ENCODE peak calls at places on chromosome 22, in ten cellular contexts. One of them, this sample, is unnamed.

GRCh38 chr22:29521526-29521925 is 32.0 kb downstream of the THOC5 start:
- DNase-seq in epithelial cell of proximal tubule: no peak
- DNase-seq in nephron progenitor cell: no peak
- DNase-seq in HCT116: no peak
- DNase-seq in type B pancreatic cell: no peak
- DNase-seq in upper lobe of right lung: no peak
- DNase-seq in left lung: no peak
- DNase-seq in ascending aorta: no peak
- DNase-seq in HFFc6: no peak
- DNase-seq in brain microvascular endothelial cell: no peak
- DNase-seq in this sample: no peak

GRCh38 chr22:36536717-36537116 is 7.8 kb upstream of the EIF3D start:
- DNase-seq in HCT116: no peak
- DNase-seq in epithelial cell of proximal tubule: no peak
- DNase-seq in type B pancreatic cell: no peak
- DNase-seq in upper lobe of right lung: no peak
- DNase-seq in ascending aorta: no peak
- DNase-seq in brain microvascular endothelial cell: no peak
- DNase-seq in left lung: no peak
- DNase-seq in HFFc6: no peak
- DNase-seq in nephron progenitor cell: no peak
- DNase-seq in this sample: no peak

GRCh38 chr22:43948836-43949235 is 6.4 kb upstream of the SAMM50 start:
- DNase-seq in type B pancreatic cell: no peak
- DNase-seq in HFFc6: no peak
- DNase-seq in upper lobe of right lung: no peak
- DNase-seq in brain microvascular endothelial cell: no peak
- DNase-seq in nephron progenitor cell: no peak
- DNase-seq in epithelial cell of proximal tubule: no peak
- DNase-seq in ascending aorta: no peak
- DNase-seq in left lung: no peak
- DNase-seq in HCT116: no peak
- DNase-seq in this sample: no peak

GRCh38 chr22:27377901-27378300 is 423.7 kb downstream of the MN1 start:
- DNase-seq in epithelial cell of proximal tubule: no peak
- DNase-seq in ascending aorta: no peak
- DNase-seq in left lung: no peak
- DNase-seq in HFFc6: no peak
- DNase-seq in HCT116: no peak
- DNase-seq in nephron progenitor cell: no peak
- DNase-seq in type B pancreatic cell: no peak
- DNase-seq in brain microvascular endothelial cell: peak
- DNase-seq in upper lobe of right lung: no peak
- DNase-seq in this sample: no peak

GRCh38 chr22:40628354-40629042 is 8.0 kb downstream of the MRTFA start:
- DNase-seq in nephron progenitor cell: no peak
- DNase-seq in type B pancreatic cell: no peak
- DNase-seq in HFFc6: peak
- DNase-seq in ascending aorta: no peak
- DNase-seq in left lung: no peak
- DNase-seq in brain microvascular endothelial cell: no peak
- DNase-seq in epithelial cell of proximal tubule: no peak
- DNase-seq in HCT116: no peak
- DNase-seq in upper lobe of right lung: peak
- DNase-seq in this sample: no peak

GRCh38 chr22:30423296-30423958 is 2.1 kb upstream of the MTFP1 start:
- DNase-seq in upper lobe of right lung: peak
- DNase-seq in brain microvascular endothelial cell: no peak
- DNase-seq in type B pancreatic cell: peak
- DNase-seq in HCT116: no peak
- DNase-seq in left lung: peak
- DNase-seq in ascending aorta: peak
- DNase-seq in nephron progenitor cell: no peak
- DNase-seq in epithelial cell of proximal tubule: no peak
- DNase-seq in HFFc6: no peak
- DNase-seq in this sample: no peak

GRCh38 chr22:35353318-35353717 is 27.6 kb upstream of the HMOX1 start:
- DNase-seq in HFFc6: no peak
- DNase-seq in epithelial cell of proximal tubule: no peak
- DNase-seq in nephron progenitor cell: no peak
- DNase-seq in upper lobe of right lung: peak
- DNase-seq in type B pancreatic cell: no peak
- DNase-seq in ascending aorta: no peak
- DNase-seq in left lung: peak
- DNase-seq in HCT116: no peak
- DNase-seq in brain microvascular endothelial cell: no peak
- DNase-seq in this sample: no peak

GRCh38 chr22:50563410-50564160 is 866 bp upstream of the SYCE3 start:
- DNase-seq in epithelial cell of proximal tubule: no peak
- DNase-seq in nephron progenitor cell: no peak
- DNase-seq in ascending aorta: no peak
- DNase-seq in HCT116: no peak
- DNase-seq in HFFc6: no peak
- DNase-seq in brain microvascular endothelial cell: no peak
- DNase-seq in type B pancreatic cell: no peak
- DNase-seq in upper lobe of right lung: no peak
- DNase-seq in left lung: no peak
- DNase-seq in this sample: no peak

DNA sequence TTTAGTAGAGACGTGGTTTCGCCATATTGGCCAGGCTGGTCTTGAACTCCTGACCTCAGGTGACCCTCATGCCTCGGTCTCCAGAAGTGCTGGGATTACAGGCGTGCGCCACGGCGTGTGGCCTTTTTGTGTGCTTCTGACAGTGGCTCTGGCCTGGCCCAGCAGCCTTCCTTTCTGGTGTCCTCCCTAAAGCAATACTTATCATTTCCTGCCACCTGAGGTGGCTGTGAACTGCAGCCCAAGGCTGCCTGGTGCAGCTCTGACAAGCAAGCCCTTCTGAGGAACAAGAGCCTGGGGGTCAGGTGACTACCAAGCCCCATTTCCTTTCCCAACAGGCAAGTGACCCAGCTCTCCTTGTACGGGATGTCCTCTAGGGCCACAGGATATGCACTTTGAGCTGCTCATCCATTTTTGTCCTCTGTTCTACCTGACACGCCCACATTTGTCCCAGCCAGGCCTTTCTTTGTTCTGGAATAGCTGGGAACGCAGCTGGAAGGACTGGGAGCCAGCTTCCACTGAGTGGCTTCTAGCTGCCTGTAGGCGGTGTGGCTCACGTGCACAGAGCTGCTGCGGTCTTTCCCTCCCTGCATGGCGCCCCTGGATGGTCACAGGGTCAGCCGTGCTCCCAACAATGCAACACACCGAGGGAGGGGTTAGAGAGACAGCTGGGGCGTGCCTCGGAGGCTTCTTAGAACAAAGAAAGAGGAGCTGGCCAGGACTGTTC is 12.3 kb upstream of the BID start:
- DNase-seq in HFFc6: peak
- DNase-seq in HCT116: no peak
- DNase-seq in brain microvascular endothelial cell: no peak
- DNase-seq in ascending aorta: no peak
- DNase-seq in type B pancreatic cell: no peak
- DNase-seq in upper lobe of right lung: no peak
- DNase-seq in nephron progenitor cell: peak
- DNase-seq in left lung: no peak
- DNase-seq in epithelial cell of proximal tubule: no peak
- DNase-seq in this sample: no peak
- TF ChIP-seq CTCF in HFFc6: no peak
- TF ChIP-seq CTCF in HCT116: no peak
- TF ChIP-seq CTCF in brain microvascular endothelial cell: no peak
- TF ChIP-seq CTCF in ascending aorta: no peak
- TF ChIP-seq CTCF in type B pancreatic cell: no peak
- TF ChIP-seq CTCF in upper lobe of right lung: no peak
- TF ChIP-seq CTCF in nephron progenitor cell: no peak
- TF ChIP-seq CTCF in left lung: no peak
- TF ChIP-seq CTCF in epithelial cell of proximal tubule: no peak
- TF ChIP-seq CTCF in this sample: no peak

GRCh38 chr22:45087802-45088201 is 75.9 kb upstream of the NUP50 start:
- DNase-seq in HCT116: no peak
- DNase-seq in HFFc6: no peak
- DNase-seq in left lung: no peak
- DNase-seq in type B pancreatic cell: no peak
- DNase-seq in epithelial cell of proximal tubule: no peak
- DNase-seq in ascending aorta: no peak
- DNase-seq in brain microvascular endothelial cell: no peak
- DNase-seq in nephron progenitor cell: no peak
- DNase-seq in upper lobe of right lung: no peak
- DNase-seq in this sample: no peak

GRCh38 chr22:45082795-45083194 is 73.0 kb upstream of the PHF21B start:
- DNase-seq in type B pancreatic cell: no peak
- DNase-seq in brain microvascular endothelial cell: no peak
- DNase-seq in HCT116: no peak
- DNase-seq in left lung: no peak
- DNase-seq in epithelial cell of proximal tubule: no peak
- DNase-seq in upper lobe of right lung: no peak
- DNase-seq in HFFc6: no peak
- DNase-seq in nephron progenitor cell: no peak
- DNase-seq in ascending aorta: no peak
- DNase-seq in this sample: no peak

GRCh38 chr22:45084400-45084920 is 74.7 kb upstream of the PHF21B start:
- DNase-seq in HFFc6: no peak
- DNase-seq in upper lobe of right lung: no peak
- DNase-seq in type B pancreatic cell: no peak
- DNase-seq in brain microvascular endothelial cell: no peak
- DNase-seq in epithelial cell of proximal tubule: no peak
- DNase-seq in nephron progenitor cell: no peak
- DNase-seq in ascending aorta: no peak
- DNase-seq in left lung: no peak
- DNase-seq in HCT116: no peak
- DNase-seq in this sample: no peak

GRCh38 chr22:45077826-45078334 is 68.1 kb upstream of the PHF21B start:
- DNase-seq in HFFc6: no peak
- DNase-seq in upper lobe of right lung: no peak
- DNase-seq in brain microvascular endothelial cell: no peak
- DNase-seq in nephron progenitor cell: no peak
- DNase-seq in left lung: no peak
- DNase-seq in HCT116: no peak
- DNase-seq in epithelial cell of proximal tubule: no peak
- DNase-seq in ascending aorta: no peak
- DNase-seq in type B pancreatic cell: no peak
- DNase-seq in this sample: no peak

GRCh38 chr22:45083659-45084305 is 74.0 kb upstream of the PHF21B start:
- DNase-seq in type B pancreatic cell: no peak
- DNase-seq in left lung: no peak
- DNase-seq in upper lobe of right lung: no peak
- DNase-seq in nephron progenitor cell: no peak
- DNase-seq in brain microvascular endothelial cell: no peak
- DNase-seq in HFFc6: peak
- DNase-seq in HCT116: no peak
- DNase-seq in ascending aorta: no peak
- DNase-seq in epithelial cell of proximal tubule: peak
- DNase-seq in this sample: no peak
- TF ChIP-seq CTCF in type B pancreatic cell: no peak
- TF ChIP-seq CTCF in left lung: no peak
- TF ChIP-seq CTCF in upper lobe of right lung: no peak
- TF ChIP-seq CTCF in nephron progenitor cell: no peak
- TF ChIP-seq CTCF in brain microvascular endothelial cell: no peak
- TF ChIP-seq CTCF in HFFc6: no peak
- TF ChIP-seq CTCF in HCT116: no peak
- TF ChIP-seq CTCF in ascending aorta: no peak
- TF ChIP-seq CTCF in epithelial cell of proximal tubule: no peak
- TF ChIP-seq CTCF in this sample: no peak

GRCh38 chr22:33014621-33015020 is 43.6 kb downstream of the SYN3 start:
- DNase-seq in upper lobe of right lung: no peak
- DNase-seq in left lung: no peak
- DNase-seq in HCT116: no peak
- DNase-seq in HFFc6: no peak
- DNase-seq in ascending aorta: no peak
- DNase-seq in nephron progenitor cell: no peak
- DNase-seq in type B pancreatic cell: no peak
- DNase-seq in epithelial cell of proximal tubule: no peak
- DNase-seq in brain microvascular endothelial cell: no peak
- DNase-seq in this sample: no peak

GRCh38 chr22:33018232-33018864 is 39.8 kb downstream of the SYN3 start:
- DNase-seq in HCT116: peak
- DNase-seq in nephron progenitor cell: peak
- DNase-seq in HFFc6: peak
- DNase-seq in left lung: no peak
- DNase-seq in upper lobe of right lung: no peak
- DNase-seq in ascending aorta: no peak
- DNase-seq in brain microvascular endothelial cell: peak
- DNase-seq in type B pancreatic cell: no peak
- DNase-seq in epithelial cell of proximal tubule: no peak
- DNase-seq in this sample: peak

GRCh38 chr22:33007485-33007884 is 50.7 kb downstream of the SYN3 start:
- DNase-seq in brain microvascular endothelial cell: no peak
- DNase-seq in left lung: no peak
- DNase-seq in epithelial cell of proximal tubule: no peak
- DNase-seq in type B pancreatic cell: no peak
- DNase-seq in upper lobe of right lung: no peak
- DNase-seq in HFFc6: no peak
- DNase-seq in nephron progenitor cell: no peak
- DNase-seq in ascending aorta: no peak
- DNase-seq in HCT116: no peak
- DNase-seq in this sample: no peak

GRCh38 chr22:33013531-33014162 is 44.5 kb downstream of the SYN3 start:
- DNase-seq in nephron progenitor cell: no peak
- DNase-seq in HCT116: no peak
- DNase-seq in upper lobe of right lung: no peak
- DNase-seq in HFFc6: no peak
- DNase-seq in brain microvascular endothelial cell: no peak
- DNase-seq in ascending aorta: no peak
- DNase-seq in epithelial cell of proximal tubule: no peak
- DNase-seq in type B pancreatic cell: no peak
- DNase-seq in left lung: no peak
- DNase-seq in this sample: no peak

GRCh38 chr22:33013051-33013450 is 45.1 kb downstream of the SYN3 start:
- DNase-seq in left lung: no peak
- DNase-seq in brain microvascular endothelial cell: no peak
- DNase-seq in ascending aorta: no peak
- DNase-seq in nephron progenitor cell: no peak
- DNase-seq in upper lobe of right lung: no peak
- DNase-seq in HCT116: no peak
- DNase-seq in HFFc6: no peak
- DNase-seq in epithelial cell of proximal tubule: no peak
- DNase-seq in type B pancreatic cell: no peak
- DNase-seq in this sample: no peak
- TF ChIP-seq CTCF in left lung: no peak
- TF ChIP-seq CTCF in brain microvascular endothelial cell: no peak
- TF ChIP-seq CTCF in ascending aorta: no peak
- TF ChIP-seq CTCF in nephron progenitor cell: no peak
- TF ChIP-seq CTCF in upper lobe of right lung: no peak
- TF ChIP-seq CTCF in HCT116: no peak
- TF ChIP-seq CTCF in HFFc6: peak
- TF ChIP-seq CTCF in epithelial cell of proximal tubule: peak
- TF ChIP-seq CTCF in type B pancreatic cell: no peak
- TF ChIP-seq CTCF in this sample: no peak

DNA sequence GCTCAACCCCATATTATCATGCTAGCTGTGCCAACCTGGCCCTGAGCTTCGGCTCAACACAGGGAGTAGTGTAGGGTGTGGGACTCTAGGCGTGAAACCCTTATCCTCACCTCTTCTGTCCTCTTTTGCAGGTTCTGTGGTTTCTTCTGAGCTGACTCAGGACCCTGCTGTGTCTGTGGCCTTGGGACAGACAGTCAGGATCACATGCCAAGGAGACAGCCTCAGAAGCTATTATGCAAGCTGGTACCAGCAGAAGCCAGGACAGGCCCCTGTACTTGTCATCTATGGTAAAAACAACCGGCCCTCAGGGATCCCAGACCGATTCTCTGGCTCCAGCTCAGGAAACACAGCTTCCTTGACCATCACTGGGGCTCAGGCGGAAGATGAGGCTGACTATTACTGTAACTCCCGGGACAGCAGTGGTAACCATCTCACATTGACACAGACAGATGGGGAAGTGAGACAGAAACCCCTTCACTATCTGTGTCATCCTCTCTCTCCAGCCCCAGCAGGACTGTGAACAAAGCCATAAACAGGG is 76.4 kb downstream of the GGTLC2 start:
- DNase-seq in type B pancreatic cell: no peak
- DNase-seq in upper lobe of right lung: no peak
- DNase-seq in ascending aorta: no peak
- DNase-seq in brain microvascular endothelial cell: no peak
- DNase-seq in epithelial cell of proximal tubule: no peak
- DNase-seq in left lung: no peak
- DNase-seq in HFFc6: no peak
- DNase-seq in nephron progenitor cell: no peak
- DNase-seq in HCT116: no peak
- DNase-seq in this sample: no peak
- TF ChIP-seq CTCF in type B pancreatic cell: no peak
- TF ChIP-seq CTCF in upper lobe of right lung: no peak
- TF ChIP-seq CTCF in ascending aorta: no peak
- TF ChIP-seq CTCF in brain microvascular endothelial cell: no peak
- TF ChIP-seq CTCF in epithelial cell of proximal tubule: no peak
- TF ChIP-seq CTCF in left lung: no peak
- TF ChIP-seq CTCF in HFFc6: no peak
- TF ChIP-seq CTCF in nephron progenitor cell: no peak
- TF ChIP-seq CTCF in HCT116: no peak
- TF ChIP-seq CTCF in this sample: no peak